ENCODE peak calls at places on chromosomes 2 and 18, in five cellular contexts. Y is left lung, R is fibroblast of the aortic adventitia, U is uterus, L is HFFc6. G is an unnamed sample.

GRCh38 chr2:64130333-64130732 is 13.9 kb downstream of the PELI1 start:
- DNase-seq in R (no peak), U (no peak), L (no peak), Y (no peak), G (no peak)

GRCh38 chr2:219017166-219017931 is 24.0 kb downstream of the CFAP65 start:
- DNase-seq in R (no peak), U (no peak), L (no peak), Y (no peak), G (no peak)

GRCh38 chr2:159251296-159252173 is 35.0 kb downstream of the WDSUB1 start:
- DNase-seq in L (no peak), U (no peak), Y (no peak), R (no peak), G (no peak)

GRCh38 chr2:240467659-240468299 is 32.3 kb downstream of the GPC1 start:
- DNase-seq in U (peak; percentile 13), L (no peak), Y (peak; percentile 53), R (no peak), G (no peak)

GRCh38 chr2:109126501-109126860 is 2.5 kb upstream of the SH3RF3 start:
- DNase-seq in R (peak; percentile 89), L (peak; percentile 85), Y (no peak), U (no peak), G (no peak)

GRCh38 chr2:201839727-201840126 is 33.4 kb downstream of the CDK15 start:
- DNase-seq in Y (no peak), U (no peak), L (peak; percentile 17), R (no peak), G (no peak)

GRCh38 chr2:239695106-239695727 is 294.4 kb upstream of the HDAC4 start:
- DNase-seq in Y (no peak), L (no peak), U (no peak), R (no peak), G (no peak)

GRCh38 chr2:188600536-188601210 is 309.0 kb downstream of the GULP1 start:
- DNase-seq in R (peak; percentile 34), L (peak; percentile 62), Y (no peak), U (no peak), G (no peak)

GRCh38 chr2:45214550-45214949 is 205.3 kb upstream of the SIX2 start:
- DNase-seq in Y (no peak), L (no peak), R (no peak), U (no peak), G (no peak)

GRCh38 chr2:14385043-14385442 is 247.5 kb upstream of the LRATD1 start:
- DNase-seq in U (no peak), Y (no peak), R (no peak), L (no peak), G (no peak)

GRCh38 chr2:128395196-128395595 is 76.5 kb upstream of the HS6ST1 start:
- DNase-seq in U (no peak), R (no peak), Y (no peak), L (no peak), G (peak; percentile 27)

GRCh38 chr2:55137024-55137958 is 87.0 kb upstream of the RTN4 start:
- DNase-seq in R (no peak), Y (peak; percentile 61), L (no peak), U (no peak), G (no peak)

GRCh38 chr2:62036229-62036628 is 130.8 kb downstream of the COMMD1 start:
- DNase-seq in R (no peak), Y (no peak), L (no peak), U (no peak), G (no peak)

GRCh38 chr2:147492471-147492870 is 352.4 kb upstream of the ACVR2A start:
- DNase-seq in U (no peak), Y (no peak), L (no peak), R (no peak), G (no peak)

GRCh38 chr2:187857826-187858225 is 303.6 kb upstream of the TFPI start:
- DNase-seq in L (no peak), R (no peak), Y (no peak), U (no peak), G (no peak)

GRCh38 chr2:239776441-239777033 is 248.6 kb downstream of the NDUFA10 start:
- DNase-seq in U (no peak), L (no peak), R (no peak), Y (no peak), G (peak; percentile 47)

GRCh38 chr18:74775239-74775638 is 177.6 kb downstream of the ZNF407 start:
- DNase-seq in R (peak; percentile 73), U (no peak), L (peak; percentile 49), Y (no peak), G (no peak)

GRCh38 chr2:225466891-225467604 is 67.5 kb downstream of the NYAP2 start:
- DNase-seq in U (no peak), L (no peak), R (no peak), Y (no peak), G (no peak)

GRCh38 chr2:232482301-232483238 is 5.1 kb downstream of the ECEL1 start:
- DNase-seq in U (no peak), L (no peak), Y (peak; percentile 72), R (no peak), G (peak; percentile 55)

GRCh38 chr2:145228506-145228905 is 708.6 kb upstream of the ZEB2 start:
- DNase-seq in Y (no peak), L (peak; percentile 10), U (no peak), R (peak; percentile 17), G (no peak)

GRCh38 chr2:57937456-57937855 is 109.2 kb upstream of the VRK2 start:
- DNase-seq in L (no peak), Y (no peak), R (no peak), U (no peak), G (no peak)

GRCh38 chr2:20074001-20074648 is 22.7 kb upstream of the LAPTM4A start:
- DNase-seq in U (no peak), R (peak; percentile 44), L (no peak), Y (no peak), G (no peak)

GRCh38 chr18:44679912-44680270 is 797 bp upstream of the SETBP1 start:
- DNase-seq in U (peak; percentile 71), L (no peak), R (peak; percentile 64), Y (peak; percentile 84), G (peak; percentile 72)

GRCh38 chr2:233320470-233320869 is 12.9 kb downstream of the SAG start:
- DNase-seq in L (no peak), Y (no peak), R (no peak), U (no peak), G (no peak)

GRCh38 chr2:25109822-25110221 is 58.6 kb downstream of the POMC start:
- DNase-seq in U (no peak), R (no peak), Y (no peak), L (no peak), G (no peak)

GRCh38 chr2:1967242-1968210 is 223.2 kb upstream of the PXDN start:
- DNase-seq in U (no peak), Y (no peak), R (no peak), L (no peak), G (no peak)

GRCh38 chr2:222733846-222734689 is 62.6 kb downstream of the MOGAT1 start:
- DNase-seq in Y (no peak), L (peak; percentile 31), R (peak; percentile 39), U (no peak), G (no peak)

GRCh38 chr2:148670773-148671172 is 26.2 kb downstream of the EPC2 start:
- DNase-seq in L (peak; percentile 37), R (no peak), Y (no peak), U (no peak), G (no peak)

DNA sequence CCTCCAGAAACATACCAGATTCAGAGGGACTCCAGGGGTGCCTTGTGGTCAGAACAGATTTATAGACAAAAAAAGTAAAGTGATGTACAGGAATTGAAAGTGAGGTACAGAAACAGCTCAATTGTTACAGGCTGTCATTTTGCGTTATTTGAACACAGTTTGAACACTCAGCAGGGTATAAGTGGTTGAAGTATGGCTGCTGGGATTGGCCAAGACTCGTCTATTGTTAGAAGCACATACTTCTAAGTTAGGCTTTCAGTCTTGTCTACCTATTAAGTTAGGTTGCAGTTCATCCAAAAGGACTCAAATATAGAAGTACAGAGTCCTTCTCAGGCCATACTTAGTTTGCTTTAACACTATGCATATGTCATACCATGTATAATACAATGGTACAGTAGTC is 21.0 kb upstream of the GRB14 start:
- DNase-seq in R (no peak), L (no peak), U (no peak), Y (no peak), G (no peak)
- TF ChIP-seq CTCF in R (no peak), L (no peak), U (no peak), Y (no peak), G (no peak)

GRCh38 chr18:6139007-6139406 is 243.7 kb upstream of the TMEM200C start:
- DNase-seq in L (no peak), R (no peak), U (no peak), Y (no peak), G (no peak)
- TF ChIP-seq CTCF in L (no peak), R (no peak), U (no peak), Y (no peak), G (no peak)

DNA sequence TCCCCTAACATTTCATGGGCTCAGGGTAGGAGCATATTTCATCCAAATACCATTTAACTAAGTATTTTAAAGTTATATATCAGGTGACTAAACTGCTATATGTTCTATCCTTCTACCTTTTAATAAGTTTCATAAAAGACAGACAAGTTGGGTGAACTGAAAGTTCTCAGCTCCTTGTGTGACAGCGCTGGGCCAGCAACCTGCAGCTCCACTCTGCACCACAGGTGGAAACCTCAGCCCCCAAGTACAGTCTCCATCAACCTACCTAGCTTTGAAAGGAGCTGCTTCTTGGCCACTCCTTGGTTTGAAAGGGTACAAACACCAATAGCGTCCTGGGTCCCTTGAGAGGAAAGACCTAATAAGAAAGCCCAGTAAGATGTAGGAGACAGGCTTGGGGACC is 177.9 kb downstream of the PDE1A start:
- DNase-seq in U (no peak), Y (no peak), R (no peak), L (no peak), G (no peak)
- TF ChIP-seq CTCF in U (no peak), Y (no peak), R (no peak), L (no peak), G (no peak)

GRCh38 chr2:200586644-200586975 is 796 bp downstream of the AOX1 start:
- DNase-seq in U (no peak), R (no peak), Y (no peak), L (no peak), G (no peak)
- TF ChIP-seq CTCF in U (no peak), R (no peak), Y (no peak), L (no peak), G (no peak)

DNA sequence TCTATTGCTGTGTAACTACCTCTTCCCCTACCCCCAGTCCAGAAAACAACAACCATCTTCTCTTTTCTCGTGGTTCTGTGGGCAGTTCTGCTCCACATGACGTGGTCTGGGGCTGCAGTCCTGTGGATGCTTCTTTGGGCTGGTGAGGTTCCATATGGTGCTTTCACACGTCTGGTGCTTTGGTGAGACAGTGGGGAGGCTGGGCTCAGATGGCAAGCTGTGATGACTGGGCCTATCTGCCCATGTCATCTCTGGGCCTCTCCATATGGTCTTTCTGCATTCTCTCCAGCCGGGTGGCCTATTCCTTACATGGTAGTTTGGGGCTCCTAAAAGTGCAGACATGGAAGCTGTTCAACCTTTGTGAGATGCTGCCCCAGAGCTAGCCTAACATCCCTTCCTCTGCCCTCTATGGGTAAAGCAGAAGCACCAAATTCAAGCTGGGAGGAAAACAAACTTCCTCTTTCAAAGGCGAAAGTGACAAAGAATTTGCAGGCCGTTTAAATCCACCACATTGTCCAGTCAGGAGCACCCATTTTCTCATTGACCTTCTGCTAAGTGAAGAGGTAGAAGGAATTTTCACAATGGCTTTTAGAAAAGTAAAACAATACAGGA is 68.3 kb upstream of the IL1R1 start:
- DNase-seq in R (no peak), Y (no peak), L (no peak), U (no peak), G (no peak)
- TF ChIP-seq CTCF in R (no peak), Y (no peak), L (no peak), U (no peak), G (no peak)

G was measured in upper lobe of right lung.